ENCODE peak calls at places on chromosomes 13 and 19, in four cellular contexts. One of them, this sample, is unnamed.

GRCh38 chr19:39506944-39507714 is 7.8 kb upstream of the SELENOV start:
- DNase-seq in uterus: no peak
- DNase-seq in ovary: peak; percentile 65
- DNase-seq in tibial nerve: no peak
- DNase-seq in this sample: no peak

GRCh38 chr19:30518965-30519606 is 146.9 kb downstream of the ZNF536 start:
- DNase-seq in ovary: no peak
- DNase-seq in uterus: no peak
- DNase-seq in tibial nerve: no peak
- DNase-seq in this sample: no peak

GRCh38 chr19:38073806-38074685 is 150.0 kb downstream of the DPF1 start:
- DNase-seq in tibial nerve: no peak
- DNase-seq in uterus: no peak
- DNase-seq in ovary: no peak
- DNase-seq in this sample: no peak

GRCh38 chr13:96075953-96076543 is 13.9 kb upstream of the HS6ST3 start:
- DNase-seq in uterus: no peak
- DNase-seq in tibial nerve: no peak
- DNase-seq in ovary: no peak
- DNase-seq in this sample: no peak

GRCh38 chr13:40247845-40248244 is 418.6 kb downstream of the FOXO1 start:
- DNase-seq in tibial nerve: no peak
- DNase-seq in ovary: no peak
- DNase-seq in uterus: no peak
- DNase-seq in this sample: no peak

GRCh38 chr19:1125601-1126533 is 22.1 kb downstream of the GPX4 start:
- DNase-seq in tibial nerve: no peak
- DNase-seq in uterus: no peak
- DNase-seq in ovary: no peak
- DNase-seq in this sample: peak; percentile 89

GRCh38 chr19:33133438-33134031 is 1.6 kb downstream of the WDR88 start:
- DNase-seq in tibial nerve: no peak
- DNase-seq in ovary: no peak
- DNase-seq in uterus: no peak
- DNase-seq in this sample: no peak

GRCh38 chr13:110290153-110290552 is 16.8 kb downstream of the COL4A1 start:
- DNase-seq in tibial nerve: no peak
- DNase-seq in ovary: no peak
- DNase-seq in uterus: no peak
- DNase-seq in this sample: no peak

GRCh38 chr13:33236021-33236420 is 49.5 kb downstream of the STARD13 start:
- DNase-seq in tibial nerve: no peak
- DNase-seq in ovary: no peak
- DNase-seq in uterus: no peak
- DNase-seq in this sample: peak; percentile 26

GRCh38 chr13:66225071-66225470 is 1005.1 kb downstream of the PCDH9 start:
- DNase-seq in ovary: no peak
- DNase-seq in tibial nerve: no peak
- DNase-seq in uterus: no peak
- DNase-seq in this sample: no peak

GRCh38 chr19:14418743-14419037 is 451 bp downstream of the DDX39A start:
- DNase-seq in ovary: no peak
- DNase-seq in tibial nerve: no peak
- DNase-seq in uterus: no peak
- DNase-seq in this sample: no peak

GRCh38 chr13:75705395-75705794 is 69.3 kb downstream of the LMO7 start:
- DNase-seq in uterus: no peak
- DNase-seq in ovary: no peak
- DNase-seq in tibial nerve: no peak
- DNase-seq in this sample: no peak

GRCh38 chr13:51643882-51644281 is 59.6 kb downstream of the WDFY2 start:
- DNase-seq in uterus: no peak
- DNase-seq in ovary: no peak
- DNase-seq in tibial nerve: no peak
- DNase-seq in this sample: peak; percentile 12

GRCh38 chr19:1250374-1251232 is 2.2 kb downstream of the MIDN start:
- DNase-seq in ovary: peak; percentile 81
- DNase-seq in uterus: peak; percentile 75
- DNase-seq in tibial nerve: no peak
- DNase-seq in this sample: no peak

GRCh38 chr13:27043013-27043412 is 128.6 kb downstream of the USP12 start:
- DNase-seq in ovary: no peak
- DNase-seq in uterus: no peak
- DNase-seq in tibial nerve: no peak
- DNase-seq in this sample: peak; percentile 67

GRCh38 chr19:30276312-30276884 is 95.8 kb upstream of the ZNF536 start:
- DNase-seq in tibial nerve: no peak
- DNase-seq in ovary: no peak
- DNase-seq in uterus: no peak
- DNase-seq in this sample: no peak

GRCh38 chr13:45879666-45880065 is 28.1 kb upstream of the SIAH3 start:
- DNase-seq in ovary: no peak
- DNase-seq in uterus: peak; percentile 28
- DNase-seq in tibial nerve: no peak
- DNase-seq in this sample: no peak

GRCh38 chr13:113146750-113147149 is 11.7 kb upstream of the PROZ start:
- DNase-seq in tibial nerve: no peak
- DNase-seq in uterus: no peak
- DNase-seq in ovary: no peak
- DNase-seq in this sample: no peak

GRCh38 chr19:53394974-53395839 is at the start of gene ZNF765:
- DNase-seq in uterus: peak; percentile 96
- DNase-seq in tibial nerve: peak; percentile 91
- DNase-seq in ovary: peak; percentile 98
- DNase-seq in this sample: peak; percentile 92
- TF ChIP-seq POLR2A in uterus: peak; percentile 46
- TF ChIP-seq POLR2A in tibial nerve: peak; percentile 66
- TF ChIP-seq POLR2A in ovary: peak; percentile 53
- TF ChIP-seq POLR2A in this sample: peak; percentile 81

GRCh38 chr19:50333235-50333736 is 4.1 kb upstream of the KCNC3 start:
- DNase-seq in ovary: peak; percentile 69
- DNase-seq in tibial nerve: peak; percentile 45
- DNase-seq in uterus: peak; percentile 55
- DNase-seq in this sample: peak; percentile 98

GRCh38 chr19:50332014-50332263 is 2.8 kb upstream of the KCNC3 start:
- DNase-seq in uterus: no peak
- DNase-seq in tibial nerve: no peak
- DNase-seq in ovary: no peak
- DNase-seq in this sample: no peak

GRCh38 chr19:50332264-50333038 is 3.3 kb upstream of the KCNC3 start:
- DNase-seq in tibial nerve: no peak
- DNase-seq in ovary: no peak
- DNase-seq in uterus: no peak
- DNase-seq in this sample: no peak

GRCh38 chr19:50334741-50335421 is 5.7 kb upstream of the KCNC3 start:
- DNase-seq in tibial nerve: no peak
- DNase-seq in uterus: no peak
- DNase-seq in ovary: no peak
- DNase-seq in this sample: no peak

GRCh38 chr19:50333737-50334617 is 4.8 kb upstream of the KCNC3 start:
- DNase-seq in ovary: peak; percentile 72
- DNase-seq in uterus: peak; percentile 27
- DNase-seq in tibial nerve: no peak
- DNase-seq in this sample: peak; percentile 99
- TF ChIP-seq POLR2A in ovary: no peak
- TF ChIP-seq POLR2A in uterus: no peak
- TF ChIP-seq POLR2A in tibial nerve: peak; percentile 55
- TF ChIP-seq POLR2A in this sample: peak; percentile 88

GRCh38 chr19:18464646-18465045 is 26.7 kb upstream of the ISYNA1 start:
- DNase-seq in uterus: peak; percentile 83
- DNase-seq in tibial nerve: peak; percentile 76
- DNase-seq in ovary: peak; percentile 82
- DNase-seq in this sample: peak; percentile 81
- TF ChIP-seq POLR2A in uterus: no peak
- TF ChIP-seq POLR2A in tibial nerve: peak; percentile 34
- TF ChIP-seq POLR2A in ovary: no peak
- TF ChIP-seq POLR2A in this sample: no peak

DNA sequence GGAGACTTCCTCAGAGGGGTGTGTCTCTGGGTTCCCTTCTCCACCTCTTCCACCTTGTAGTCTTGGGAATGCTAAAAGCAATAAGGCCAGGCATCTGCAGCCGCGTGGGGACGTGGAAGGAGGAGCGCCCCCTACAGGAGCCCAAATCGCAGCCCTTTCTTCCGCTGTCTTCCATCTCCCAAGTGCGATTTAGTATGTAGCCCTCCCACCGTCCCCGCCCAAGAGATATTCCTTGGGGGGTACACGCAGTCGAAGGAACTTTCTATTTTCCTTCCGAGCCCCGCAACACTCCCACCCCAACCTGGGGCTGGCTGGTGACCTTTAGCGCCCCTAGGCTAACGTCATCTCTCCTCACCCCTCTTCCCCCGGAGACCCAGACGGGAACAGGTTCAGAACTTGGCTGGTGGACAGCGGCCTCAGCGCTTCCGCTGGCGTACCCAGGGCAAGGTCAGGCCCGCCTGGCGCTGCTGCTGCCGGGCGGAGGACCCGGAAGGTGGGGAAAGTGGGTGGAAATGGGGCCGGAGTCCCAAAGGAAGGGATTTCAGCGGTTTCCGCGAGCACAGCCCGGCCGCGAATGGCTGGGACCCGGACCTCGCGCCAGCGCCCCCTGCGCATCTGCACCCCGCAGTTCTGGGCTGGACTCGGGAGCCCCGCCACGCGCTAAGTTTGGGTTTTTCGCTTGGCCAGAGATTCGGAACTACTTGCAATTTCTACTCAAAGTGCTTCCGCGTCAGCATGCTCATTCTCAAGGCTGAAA is 2.1 kb upstream of the PCDH8 start:
- DNase-seq in ovary: peak; percentile 85
- DNase-seq in tibial nerve: peak; percentile 47
- DNase-seq in uterus: peak; percentile 26
- DNase-seq in this sample: peak; percentile 31
- TF ChIP-seq POLR2A in ovary: no peak
- TF ChIP-seq POLR2A in tibial nerve: no peak
- TF ChIP-seq POLR2A in uterus: no peak
- TF ChIP-seq POLR2A in this sample: no peak

GRCh38 chr13:77697208-77698103 is at the start of gene SLAIN1:
- DNase-seq in tibial nerve: peak; percentile 41
- DNase-seq in ovary: peak; percentile 76
- DNase-seq in uterus: peak; percentile 64
- DNase-seq in this sample: no peak
- TF ChIP-seq POLR2A in tibial nerve: no peak
- TF ChIP-seq POLR2A in ovary: peak; percentile 23
- TF ChIP-seq POLR2A in uterus: no peak
- TF ChIP-seq POLR2A in this sample: no peak

This sample was measured in H54.